ENCODE peak calls at places on chromosomes 7 and 10, in seven cellular contexts. One of them, this sample, is unnamed.

GRCh38 chr7:90817846-90818245 is 221.7 kb downstream of the CDK14 start:
- DNase-seq in suprapubic skin: no peak
- DNase-seq in transverse colon: no peak
- DNase-seq in HCT116: no peak
- DNase-seq in H1: no peak
- DNase-seq in spleen: no peak
- DNase-seq in GM12891: no peak
- DNase-seq in this sample: no peak

GRCh38 chr7:32154797-32155196 is 84.6 kb upstream of the PDE1C start:
- DNase-seq in suprapubic skin: no peak
- DNase-seq in transverse colon: no peak
- DNase-seq in HCT116: no peak
- DNase-seq in H1: no peak
- DNase-seq in spleen: no peak
- DNase-seq in GM12891: no peak
- DNase-seq in this sample: no peak

GRCh38 chr7:1532456-1533254 is 2.2 kb downstream of the MAFK start:
- DNase-seq in suprapubic skin: peak
- DNase-seq in transverse colon: peak
- DNase-seq in HCT116: peak
- DNase-seq in H1: no peak
- DNase-seq in spleen: peak
- DNase-seq in GM12891: no peak
- DNase-seq in this sample: peak

GRCh38 chr10:47291682-47292081 is 8.3 kb upstream of the GDF10 start:
- DNase-seq in suprapubic skin: no peak
- DNase-seq in transverse colon: no peak
- DNase-seq in HCT116: no peak
- DNase-seq in H1: no peak
- DNase-seq in spleen: no peak
- DNase-seq in GM12891: no peak
- DNase-seq in this sample: peak

GRCh38 chr7:55569797-55570196 is 2.5 kb downstream of the VOPP1 start:
- DNase-seq in suprapubic skin: no peak
- DNase-seq in transverse colon: no peak
- DNase-seq in HCT116: no peak
- DNase-seq in H1: no peak
- DNase-seq in spleen: no peak
- DNase-seq in GM12891: no peak
- DNase-seq in this sample: no peak

GRCh38 chr7:927031-927671 is 27.3 kb downstream of the ADAP1 start:
- DNase-seq in suprapubic skin: peak
- DNase-seq in transverse colon: peak
- DNase-seq in HCT116: no peak
- DNase-seq in H1: no peak
- DNase-seq in spleen: peak
- DNase-seq in GM12891: no peak
- DNase-seq in this sample: peak

GRCh38 chr7:35259555-35259954 is 5.7 kb upstream of the TBX20 start:
- DNase-seq in suprapubic skin: no peak
- DNase-seq in transverse colon: no peak
- DNase-seq in HCT116: no peak
- DNase-seq in H1: no peak
- DNase-seq in spleen: no peak
- DNase-seq in GM12891: no peak
- DNase-seq in this sample: no peak

GRCh38 chr10:42744134-42744701 is 38.4 kb upstream of the BMS1 start:
- DNase-seq in suprapubic skin: no peak
- DNase-seq in transverse colon: no peak
- DNase-seq in HCT116: no peak
- DNase-seq in H1: no peak
- DNase-seq in spleen: no peak
- DNase-seq in GM12891: no peak
- DNase-seq in this sample: no peak

GRCh38 chr10:112913661-112914287 is 36.3 kb upstream of the TCF7L2 start:
- DNase-seq in suprapubic skin: no peak
- DNase-seq in transverse colon: peak
- DNase-seq in HCT116: no peak
- DNase-seq in H1: no peak
- DNase-seq in spleen: no peak
- DNase-seq in GM12891: no peak
- DNase-seq in this sample: no peak

GRCh38 chr10:112913255-112913654 is 36.8 kb upstream of the TCF7L2 start:
- DNase-seq in suprapubic skin: no peak
- DNase-seq in transverse colon: no peak
- DNase-seq in HCT116: no peak
- DNase-seq in H1: no peak
- DNase-seq in spleen: no peak
- DNase-seq in GM12891: no peak
- DNase-seq in this sample: no peak

GRCh38 chr10:112908507-112908906 is 41.5 kb upstream of the TCF7L2 start:
- DNase-seq in suprapubic skin: no peak
- DNase-seq in transverse colon: no peak
- DNase-seq in HCT116: no peak
- DNase-seq in H1: no peak
- DNase-seq in spleen: no peak
- DNase-seq in GM12891: no peak
- DNase-seq in this sample: no peak

GRCh38 chr10:112912441-112912911 is 37.6 kb upstream of the TCF7L2 start:
- DNase-seq in suprapubic skin: no peak
- DNase-seq in transverse colon: peak
- DNase-seq in HCT116: peak
- DNase-seq in H1: no peak
- DNase-seq in spleen: no peak
- DNase-seq in GM12891: no peak
- DNase-seq in this sample: peak

GRCh38 chr10:112911196-112911595 is 38.9 kb upstream of the TCF7L2 start:
- DNase-seq in suprapubic skin: no peak
- DNase-seq in transverse colon: no peak
- DNase-seq in HCT116: no peak
- DNase-seq in H1: no peak
- DNase-seq in spleen: no peak
- DNase-seq in GM12891: no peak
- DNase-seq in this sample: no peak
- TF ChIP-seq POLR2AphosphoS5 in suprapubic skin: no peak
- TF ChIP-seq POLR2AphosphoS5 in transverse colon: no peak
- TF ChIP-seq POLR2AphosphoS5 in HCT116: no peak
- TF ChIP-seq POLR2AphosphoS5 in H1: no peak
- TF ChIP-seq POLR2AphosphoS5 in spleen: no peak
- TF ChIP-seq POLR2AphosphoS5 in GM12891: no peak
- TF ChIP-seq POLR2AphosphoS5 in this sample: no peak

DNA sequence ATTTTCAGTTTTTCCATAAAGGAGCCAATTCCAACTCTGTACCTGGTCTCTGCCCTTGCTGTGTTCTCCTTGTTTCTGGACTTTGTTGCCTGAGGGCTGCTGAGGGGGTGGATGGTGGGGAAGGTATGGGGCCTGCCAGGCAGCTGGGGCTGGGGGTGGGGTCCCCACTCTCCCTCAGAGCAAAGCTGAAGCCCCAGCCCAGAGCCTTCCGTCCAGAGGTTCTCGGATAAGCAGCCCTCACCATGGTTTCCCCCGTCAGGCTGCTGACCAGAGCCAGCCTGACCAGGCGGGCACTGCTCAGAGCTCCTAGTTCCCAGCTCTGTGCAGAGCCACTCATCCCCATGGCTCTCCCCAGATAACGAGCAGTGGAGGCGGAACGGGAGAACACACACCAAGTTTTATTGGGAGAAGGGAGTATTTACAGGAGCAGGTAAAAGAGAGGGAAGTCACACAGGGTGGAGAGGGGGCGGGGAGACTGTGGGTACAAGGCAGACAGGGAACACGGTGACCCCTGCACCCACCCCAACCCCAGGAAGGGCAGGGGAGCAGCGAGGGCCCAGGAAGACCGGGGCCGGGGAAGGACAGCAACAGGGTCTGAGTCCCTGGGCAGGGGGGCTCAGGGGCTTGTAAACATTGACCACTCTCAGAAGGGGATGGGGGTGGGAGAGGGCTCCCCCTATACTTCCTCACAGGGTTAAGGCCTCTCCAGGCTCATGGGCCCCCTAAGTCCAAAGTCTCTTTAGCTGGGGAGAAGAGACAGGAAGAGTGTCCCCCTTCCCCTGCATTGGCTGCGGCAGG is 5.8 kb downstream of the GNB2 start:
- DNase-seq in suprapubic skin: peak
- DNase-seq in transverse colon: peak
- DNase-seq in HCT116: no peak
- DNase-seq in H1: no peak
- DNase-seq in spleen: peak
- DNase-seq in GM12891: peak
- DNase-seq in this sample: peak
- TF ChIP-seq POLR2AphosphoS5 in suprapubic skin: peak
- TF ChIP-seq POLR2AphosphoS5 in transverse colon: no peak
- TF ChIP-seq POLR2AphosphoS5 in HCT116: no peak
- TF ChIP-seq POLR2AphosphoS5 in H1: peak
- TF ChIP-seq POLR2AphosphoS5 in spleen: peak
- TF ChIP-seq POLR2AphosphoS5 in GM12891: no peak
- TF ChIP-seq POLR2AphosphoS5 in this sample: no peak

GRCh38 chr10:109875151-109875568 is 48.2 kb downstream of the XPNPEP1 start:
- DNase-seq in suprapubic skin: no peak
- DNase-seq in transverse colon: no peak
- DNase-seq in HCT116: no peak
- DNase-seq in H1: no peak
- DNase-seq in spleen: no peak
- DNase-seq in GM12891: no peak
- DNase-seq in this sample: peak
- TF ChIP-seq POLR2AphosphoS5 in suprapubic skin: no peak
- TF ChIP-seq POLR2AphosphoS5 in transverse colon: peak
- TF ChIP-seq POLR2AphosphoS5 in HCT116: no peak
- TF ChIP-seq POLR2AphosphoS5 in H1: no peak
- TF ChIP-seq POLR2AphosphoS5 in spleen: no peak
- TF ChIP-seq POLR2AphosphoS5 in GM12891: no peak
- TF ChIP-seq POLR2AphosphoS5 in this sample: peak

GRCh38 chr7:92723978-92724377 is 112.4 kb downstream of the CDK6 start:
- DNase-seq in suprapubic skin: no peak
- DNase-seq in transverse colon: no peak
- DNase-seq in HCT116: no peak
- DNase-seq in H1: peak
- DNase-seq in spleen: no peak
- DNase-seq in GM12891: no peak
- DNase-seq in this sample: no peak

GRCh38 chr7:92725161-92725925 is 111.0 kb downstream of the CDK6 start:
- DNase-seq in suprapubic skin: no peak
- DNase-seq in transverse colon: no peak
- DNase-seq in HCT116: no peak
- DNase-seq in H1: no peak
- DNase-seq in spleen: no peak
- DNase-seq in GM12891: no peak
- DNase-seq in this sample: no peak

GRCh38 chr7:92722541-92722940 is 113.8 kb downstream of the CDK6 start:
- DNase-seq in suprapubic skin: no peak
- DNase-seq in transverse colon: no peak
- DNase-seq in HCT116: no peak
- DNase-seq in H1: no peak
- DNase-seq in spleen: no peak
- DNase-seq in GM12891: no peak
- DNase-seq in this sample: no peak

GRCh38 chr7:92720604-92721350 is 115.6 kb downstream of the CDK6 start:
- DNase-seq in suprapubic skin: no peak
- DNase-seq in transverse colon: no peak
- DNase-seq in HCT116: no peak
- DNase-seq in H1: no peak
- DNase-seq in spleen: no peak
- DNase-seq in GM12891: no peak
- DNase-seq in this sample: no peak

DNA sequence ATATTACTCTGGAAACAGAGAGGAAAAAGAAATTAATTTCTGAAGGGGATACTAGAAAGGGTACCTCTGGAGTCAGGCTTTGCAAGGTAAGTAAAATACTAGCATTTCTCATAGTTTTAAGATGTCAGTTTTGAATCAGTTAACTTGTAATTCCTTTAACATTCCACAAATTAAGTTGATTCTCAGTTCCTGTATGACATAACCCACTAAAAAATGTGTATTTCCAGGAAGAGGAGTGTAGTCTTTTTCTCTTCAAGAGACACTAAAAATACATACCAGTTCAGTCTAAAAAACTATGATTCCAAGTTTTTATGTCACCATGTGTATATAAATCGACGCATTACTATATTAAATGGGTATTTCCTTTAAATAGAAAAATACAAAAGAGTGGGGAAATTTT is 113.2 kb downstream of the CDK6 start:
- DNase-seq in suprapubic skin: no peak
- DNase-seq in transverse colon: no peak
- DNase-seq in HCT116: no peak
- DNase-seq in H1: no peak
- DNase-seq in spleen: no peak
- DNase-seq in GM12891: no peak
- DNase-seq in this sample: no peak
- TF ChIP-seq POLR2AphosphoS5 in suprapubic skin: no peak
- TF ChIP-seq POLR2AphosphoS5 in transverse colon: no peak
- TF ChIP-seq POLR2AphosphoS5 in HCT116: no peak
- TF ChIP-seq POLR2AphosphoS5 in H1: no peak
- TF ChIP-seq POLR2AphosphoS5 in spleen: no peak
- TF ChIP-seq POLR2AphosphoS5 in GM12891: no peak
- TF ChIP-seq POLR2AphosphoS5 in this sample: no peak

GRCh38 chr7:128830231-128831177 is at the start of gene FLNC:
- DNase-seq in suprapubic skin: peak
- DNase-seq in transverse colon: peak
- DNase-seq in HCT116: no peak
- DNase-seq in H1: no peak
- DNase-seq in spleen: peak
- DNase-seq in GM12891: no peak
- DNase-seq in this sample: peak
- TF ChIP-seq POLR2AphosphoS5 in suprapubic skin: no peak
- TF ChIP-seq POLR2AphosphoS5 in transverse colon: peak
- TF ChIP-seq POLR2AphosphoS5 in HCT116: no peak
- TF ChIP-seq POLR2AphosphoS5 in H1: no peak
- TF ChIP-seq POLR2AphosphoS5 in spleen: no peak
- TF ChIP-seq POLR2AphosphoS5 in GM12891: no peak
- TF ChIP-seq POLR2AphosphoS5 in this sample: peak

GRCh38 chr10:119203006-119203405 is 4.4 kb upstream of the GRK5 start:
- DNase-seq in suprapubic skin: no peak
- DNase-seq in transverse colon: no peak
- DNase-seq in HCT116: no peak
- DNase-seq in H1: no peak
- DNase-seq in spleen: no peak
- DNase-seq in GM12891: no peak
- DNase-seq in this sample: peak
- TF ChIP-seq POLR2AphosphoS5 in suprapubic skin: no peak
- TF ChIP-seq POLR2AphosphoS5 in transverse colon: no peak
- TF ChIP-seq POLR2AphosphoS5 in HCT116: no peak
- TF ChIP-seq POLR2AphosphoS5 in H1: no peak
- TF ChIP-seq POLR2AphosphoS5 in spleen: peak
- TF ChIP-seq POLR2AphosphoS5 in GM12891: no peak
- TF ChIP-seq POLR2AphosphoS5 in this sample: no peak